ENCODE peak calls at places on chromosomes 11 and 22, in seven cellular contexts. One of them, this sample, is unnamed.

GRCh38 chr11:60988658-60989057 is 17.2 kb downstream of the CD6 start:
- DNase-seq in CD8-positive, alpha-beta memory T cell: no peak
- DNase-seq in SJCRH30: no peak
- DNase-seq in H9: no peak
- DNase-seq in lower leg skin: no peak
- DNase-seq in fibroblast of lung: no peak
- DNase-seq in activated CD4-positive, alpha-beta T cell treated with anti-CD3 and anti-CD28 coated beads, Interleukin-2, amount 50 U/mL, for 4 hours: no peak
- DNase-seq in this sample: no peak

GRCh38 chr11:22432331-22433065 is 94.3 kb downstream of the SLC17A6 start:
- DNase-seq in fibroblast of lung: peak
- DNase-seq in activated CD4-positive, alpha-beta T cell treated with anti-CD3 and anti-CD28 coated beads, Interleukin-2, amount 50 U/mL, for 4 hours: peak
- DNase-seq in CD8-positive, alpha-beta memory T cell: no peak
- DNase-seq in SJCRH30: peak
- DNase-seq in H9: peak
- DNase-seq in lower leg skin: peak
- DNase-seq in this sample: peak

GRCh38 chr11:76086713-76087635 is 119.3 kb downstream of the WNT11 start:
- DNase-seq in H9: no peak
- DNase-seq in CD8-positive, alpha-beta memory T cell: no peak
- DNase-seq in lower leg skin: no peak
- DNase-seq in fibroblast of lung: peak
- DNase-seq in SJCRH30: no peak
- DNase-seq in activated CD4-positive, alpha-beta T cell treated with anti-CD3 and anti-CD28 coated beads, Interleukin-2, amount 50 U/mL, for 4 hours: no peak
- DNase-seq in this sample: no peak

GRCh38 chr22:50247748-50248147 is 2.9 kb upstream of the TUBGCP6 start:
- DNase-seq in SJCRH30: no peak
- DNase-seq in activated CD4-positive, alpha-beta T cell treated with anti-CD3 and anti-CD28 coated beads, Interleukin-2, amount 50 U/mL, for 4 hours: no peak
- DNase-seq in H9: peak
- DNase-seq in lower leg skin: no peak
- DNase-seq in CD8-positive, alpha-beta memory T cell: peak
- DNase-seq in fibroblast of lung: peak
- DNase-seq in this sample: no peak

GRCh38 chr11:97770570-97770969 is 1250.2 kb upstream of the CNTN5 start:
- DNase-seq in activated CD4-positive, alpha-beta T cell treated with anti-CD3 and anti-CD28 coated beads, Interleukin-2, amount 50 U/mL, for 4 hours: no peak
- DNase-seq in CD8-positive, alpha-beta memory T cell: no peak
- DNase-seq in fibroblast of lung: no peak
- DNase-seq in lower leg skin: no peak
- DNase-seq in H9: no peak
- DNase-seq in SJCRH30: no peak
- DNase-seq in this sample: no peak

GRCh38 chr11:122418032-122418431 is 237.5 kb upstream of the UBASH3B start:
- DNase-seq in fibroblast of lung: no peak
- DNase-seq in CD8-positive, alpha-beta memory T cell: no peak
- DNase-seq in lower leg skin: no peak
- DNase-seq in SJCRH30: no peak
- DNase-seq in activated CD4-positive, alpha-beta T cell treated with anti-CD3 and anti-CD28 coated beads, Interleukin-2, amount 50 U/mL, for 4 hours: no peak
- DNase-seq in H9: no peak
- DNase-seq in this sample: no peak

GRCh38 chr11:13152736-13153541 is 124.7 kb upstream of the BMAL1 start:
- DNase-seq in H9: no peak
- DNase-seq in SJCRH30: peak
- DNase-seq in activated CD4-positive, alpha-beta T cell treated with anti-CD3 and anti-CD28 coated beads, Interleukin-2, amount 50 U/mL, for 4 hours: no peak
- DNase-seq in fibroblast of lung: peak
- DNase-seq in lower leg skin: no peak
- DNase-seq in CD8-positive, alpha-beta memory T cell: no peak
- DNase-seq in this sample: no peak

GRCh38 chr11:126879516-126879915 is 121.1 kb downstream of the KIRREL3 start:
- DNase-seq in lower leg skin: no peak
- DNase-seq in CD8-positive, alpha-beta memory T cell: no peak
- DNase-seq in fibroblast of lung: no peak
- DNase-seq in H9: no peak
- DNase-seq in SJCRH30: no peak
- DNase-seq in activated CD4-positive, alpha-beta T cell treated with anti-CD3 and anti-CD28 coated beads, Interleukin-2, amount 50 U/mL, for 4 hours: no peak
- DNase-seq in this sample: no peak